ENCODE peak calls at places on chromosomes 2 and 18, in four cellular contexts. G is K562, H is HL-60, A is GM12878. P is an unnamed sample.

GRCh38 chr2:102005989-102006885 is 14.5 kb downstream of the IL1R2 start:
- DNase-seq in G (peak), H (peak), A (no peak), P (peak)

GRCh38 chr2:232075080-232075479 is 113.6 kb downstream of the DIS3L2 start:
- DNase-seq in G (no peak), H (no peak), A (no peak), P (no peak)

GRCh38 chr2:128422571-128422970 is 103.9 kb upstream of the HS6ST1 start:
- DNase-seq in G (no peak), H (no peak), A (no peak), P (no peak)

GRCh38 chr2:11631462-11631861 is 38.5 kb downstream of the NTSR2 start:
- DNase-seq in G (no peak), H (no peak), A (no peak), P (no peak)

GRCh38 chr2:42951263-42951938 is 159.0 kb upstream of the HAAO start:
- DNase-seq in G (no peak), H (no peak), A (no peak), P (no peak)

GRCh38 chr2:183070942-183071844 is 7.4 kb upstream of the DUSP19 start:
- DNase-seq in G (no peak), H (no peak), A (no peak), P (no peak)

GRCh38 chr2:232575404-232575746 is 24.9 kb downstream of the EIF4E2 start:
- DNase-seq in G (no peak), H (no peak), A (no peak), P (no peak)

GRCh38 chr2:27980242-27980641 is 89.7 kb downstream of the BABAM2 start:
- DNase-seq in G (no peak), H (no peak), A (no peak), P (no peak)

GRCh38 chr2:164803772-164804466 is 37.7 kb downstream of the COBLL1 start:
- DNase-seq in G (no peak), H (no peak), A (no peak), P (no peak)

GRCh38 chr2:212935749-212936148 is 215.7 kb downstream of the IKZF2 start:
- DNase-seq in G (no peak), H (no peak), A (no peak), P (no peak)

GRCh38 chr2:170185319-170185718 is 7.4 kb downstream of the MYO3B start:
- DNase-seq in G (no peak), H (no peak), A (no peak), P (no peak)

GRCh38 chr2:170181602-170182001 is 3.7 kb downstream of the MYO3B start:
- DNase-seq in G (no peak), H (no peak), A (no peak), P (no peak)

GRCh38 chr2:170177950-170178781 is at the start of gene MYO3B:
- DNase-seq in G (no peak), H (no peak), A (no peak), P (no peak)

GRCh38 chr2:170176212-170176611 is 1.7 kb upstream of the MYO3B start:
- DNase-seq in G (no peak), H (no peak), A (no peak), P (no peak)

GRCh38 chr2:170180031-170180566 is 2.2 kb downstream of the MYO3B start:
- DNase-seq in G (no peak), H (no peak), A (peak), P (no peak)
- TF ChIP-seq SPI1 in G (no peak), H (no peak), A (no peak), P (peak)

DNA sequence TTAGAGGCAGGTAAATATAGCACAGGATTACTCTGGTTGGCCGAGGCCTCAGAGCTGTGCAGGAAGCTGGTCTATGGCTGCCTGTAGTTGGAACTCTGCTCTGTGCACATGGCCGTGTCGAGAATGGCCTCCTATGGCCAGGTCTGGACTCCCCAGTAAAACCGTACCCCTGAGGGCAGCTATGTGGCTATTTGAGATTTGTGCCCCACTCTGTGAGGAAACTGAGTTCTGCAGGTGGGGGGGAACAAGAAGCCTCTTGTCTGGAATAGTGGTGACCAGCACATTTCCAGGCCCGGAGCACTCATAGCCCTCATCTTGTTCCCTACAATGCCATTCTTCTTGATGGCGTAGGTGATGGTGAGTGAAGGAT is 15.0 kb upstream of the TEX51 start:
- DNase-seq in G (no peak), H (no peak), A (no peak), P (no peak)
- TF ChIP-seq SPI1 in G (no peak), H (no peak), A (no peak), P (no peak)

GRCh38 chr18:62928316-62928715 is 213.0 kb downstream of the PHLPP1 start:
- DNase-seq in G (no peak), H (no peak), A (no peak), P (no peak)
- TF ChIP-seq SPI1 in G (no peak), H (no peak), A (no peak), P (no peak)

GRCh38 chr2:237894396-237894979 is 35.1 kb downstream of the RAMP1 start:
- DNase-seq in G (no peak), H (no peak), A (no peak), P (no peak)

GRCh38 chr2:237895544-237896506 is 36.4 kb downstream of the RAMP1 start:
- DNase-seq in G (no peak), H (no peak), A (no peak), P (no peak)

GRCh38 chr2:237896941-237897340 is 37.5 kb downstream of the RAMP1 start:
- DNase-seq in G (no peak), H (no peak), A (no peak), P (no peak)

GRCh38 chr2:237894986-237895543 is 35.6 kb downstream of the RAMP1 start:
- DNase-seq in G (no peak), H (no peak), A (no peak), P (no peak)

DNA sequence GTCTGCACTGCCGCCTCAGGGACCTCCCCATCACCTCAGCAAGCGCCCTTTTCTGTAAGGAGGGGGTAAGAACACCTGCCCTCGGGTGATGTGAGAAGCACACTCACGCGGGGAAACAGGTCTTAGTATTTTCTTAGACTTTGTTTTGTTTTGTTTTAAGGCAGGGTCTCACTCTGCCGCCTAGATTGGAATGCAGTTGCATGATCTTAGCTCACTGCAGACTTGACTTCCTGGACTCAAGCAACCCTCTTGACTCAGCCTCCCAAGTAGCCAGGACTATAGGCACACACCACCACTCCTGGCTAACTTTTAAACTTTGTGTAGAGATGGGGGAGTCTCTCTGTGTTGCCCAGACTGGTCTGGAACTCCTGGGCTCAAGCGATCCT is 37.1 kb downstream of the RAMP1 start:
- DNase-seq in G (no peak), H (no peak), A (no peak), P (no peak)
- TF ChIP-seq SPI1 in G (no peak), H (no peak), A (no peak), P (no peak)

GRCh38 chr2:239444626-239445625 is 44.1 kb upstream of the HDAC4 start:
- DNase-seq in G (no peak), H (peak), A (no peak), P (no peak)
- TF ChIP-seq SPI1 in G (no peak), H (no peak), A (no peak), P (no peak)

GRCh38 chr2:14401838-14402237 is 230.7 kb upstream of the LRATD1 start:
- DNase-seq in G (no peak), H (no peak), A (no peak), P (no peak)
- TF ChIP-seq SPI1 in G (no peak), H (no peak), A (no peak), P (no peak)

GRCh38 chr18:39737869-39738268 is 2172.3 kb upstream of the CELF4 start:
- DNase-seq in G (no peak), H (no peak), A (no peak), P (no peak)

GRCh38 chr18:39743463-39743862 is 2177.9 kb upstream of the CELF4 start:
- DNase-seq in G (no peak), H (no peak), A (no peak), P (no peak)

GRCh38 chr18:39746201-39746600 is 2180.6 kb upstream of the CELF4 start:
- DNase-seq in G (no peak), H (no peak), A (no peak), P (no peak)

DNA sequence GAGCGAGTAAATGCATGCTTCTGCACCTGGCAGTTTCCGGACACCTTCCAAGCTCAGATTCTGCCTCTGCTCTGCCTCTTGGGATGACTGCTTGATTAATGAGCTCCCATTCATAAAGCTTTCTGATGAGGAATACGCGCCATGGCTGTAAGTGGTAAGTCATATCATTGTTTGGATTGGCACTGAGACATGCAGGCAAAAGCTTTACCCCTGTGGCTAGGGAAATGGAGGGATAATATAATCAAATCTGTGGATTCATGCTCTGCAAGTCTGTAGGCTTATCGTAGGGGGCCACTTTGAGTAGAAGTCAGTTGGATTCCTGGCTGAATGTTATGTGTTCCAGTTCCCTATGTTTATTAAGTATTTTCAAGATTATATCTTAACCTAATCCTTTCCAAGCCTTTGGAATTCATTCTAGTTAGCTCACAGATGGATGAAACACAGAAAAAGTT is 2176.4 kb upstream of the CELF4 start:
- DNase-seq in G (no peak), H (no peak), A (no peak), P (no peak)
- TF ChIP-seq SPI1 in G (no peak), H (no peak), A (no peak), P (no peak)

GRCh38 chr18:55699233-55699765 is 111.3 kb upstream of the TCF4 start:
- DNase-seq in G (peak), H (no peak), A (no peak), P (no peak)

GRCh38 chr18:55695091-55695490 is 107.1 kb upstream of the TCF4 start:
- DNase-seq in G (no peak), H (no peak), A (no peak), P (no peak)

DNA sequence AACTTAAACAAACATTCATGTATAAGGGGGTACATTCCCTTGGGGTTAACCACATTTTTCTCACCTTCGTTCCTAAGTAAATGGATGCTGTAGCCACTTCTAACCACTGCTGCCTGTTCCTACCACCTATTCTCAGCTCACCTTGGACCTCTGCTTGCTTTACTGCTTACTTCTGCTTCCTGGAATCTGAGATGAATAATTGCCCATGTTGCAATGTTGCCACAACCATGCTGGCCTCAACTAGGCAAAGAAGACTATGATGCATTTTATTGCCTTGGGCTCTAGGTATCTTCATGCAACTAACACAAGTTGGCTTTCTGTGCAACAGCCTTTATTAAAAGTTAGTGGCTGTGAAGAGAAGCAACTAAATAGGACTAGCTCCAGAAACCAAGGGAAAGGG is 106.3 kb upstream of the TCF4 start:
- DNase-seq in G (no peak), H (no peak), A (no peak), P (no peak)
- TF ChIP-seq SPI1 in G (no peak), H (no peak), A (no peak), P (no peak)

GRCh38 chr2:26009567-26009963 is 24.3 kb upstream of the RAB10 start:
- DNase-seq in G (no peak), H (no peak), A (no peak), P (no peak)

GRCh38 chr2:26010943-26011342 is 22.9 kb upstream of the RAB10 start:
- DNase-seq in G (no peak), H (no peak), A (no peak), P (no peak)

GRCh38 chr2:26008095-26008494 is 25.8 kb upstream of the RAB10 start:
- DNase-seq in G (no peak), H (no peak), A (no peak), P (no peak)

GRCh38 chr2:26011609-26011989 is 22.3 kb upstream of the RAB10 start:
- DNase-seq in G (no peak), H (no peak), A (no peak), P (no peak)

DNA sequence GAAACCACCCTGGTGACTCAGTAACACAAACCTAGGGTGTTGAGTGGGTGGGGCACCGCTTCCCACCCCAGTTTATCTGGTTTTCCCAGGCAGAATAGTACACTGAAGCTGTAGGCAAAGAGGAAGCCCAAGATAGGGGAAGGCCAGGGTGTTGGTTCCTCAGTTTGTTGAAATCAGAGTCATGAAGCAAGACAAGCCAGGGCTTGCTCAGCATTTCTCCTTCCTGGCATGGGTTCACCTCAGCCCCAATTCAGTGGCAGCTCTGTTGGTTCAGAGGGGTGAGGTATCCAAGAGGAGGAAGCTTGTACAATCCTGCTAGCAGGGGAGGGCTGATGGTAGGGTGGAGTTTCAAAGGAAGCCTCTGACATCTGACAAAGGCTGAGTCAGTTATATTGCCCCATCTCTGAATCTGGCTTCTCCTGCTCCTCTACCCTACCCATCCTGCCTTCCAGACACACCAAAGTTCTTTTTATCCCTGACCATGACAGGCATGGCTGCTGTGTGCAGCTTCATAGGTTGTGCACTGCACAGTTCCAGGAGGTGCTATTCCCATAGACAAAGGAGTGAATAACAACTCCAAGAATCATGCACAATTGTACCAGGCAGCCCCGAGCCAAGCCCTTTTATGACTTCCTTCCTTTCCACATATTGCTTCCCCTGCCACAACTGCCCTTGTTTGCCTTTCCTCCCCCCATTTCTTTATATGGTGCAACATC is 24.9 kb upstream of the RAB10 start:
- DNase-seq in G (no peak), H (peak), A (peak), P (no peak)
- TF ChIP-seq SPI1 in G (peak), H (peak), A (no peak), P (no peak)